ENCODE peak calls at places on chromosome 7, in six cellular contexts. J is fibroblast of lung, Z is small intestine, G is HepG2, E is tibial nerve, L is hepatocyte. I is an unnamed sample.

GRCh38 chr7:114412548-114412947 is 2.1 kb upstream of the FOXP2 start:
- DNase-seq in Z (no peak), L (no peak), E (no peak), G (no peak), J (no peak), I (no peak)

GRCh38 chr7:47912332-47912731 is 35.9 kb downstream of the PKD1L1 start:
- DNase-seq in G (no peak), E (no peak), J (no peak), Z (no peak), L (no peak), I (no peak)

GRCh38 chr7:44280636-44280992 is 44.8 kb downstream of the CAMK2B start:
- DNase-seq in G (no peak), J (no peak), E (no peak), Z (no peak), L (no peak), I (no peak)

GRCh38 chr7:43535810-43536585 is 46.9 kb upstream of the STK17A start:
- DNase-seq in Z (no peak), J (peak), L (no peak), E (peak), G (no peak), I (peak)

GRCh38 chr7:96388620-96389383 is 66.9 kb upstream of the SLC25A13 start:
- DNase-seq in E (no peak), G (no peak), L (peak), Z (no peak), J (peak), I (peak)

GRCh38 chr7:27551803-27552202 is 110.9 kb downstream of the HIBADH start:
- DNase-seq in E (no peak), G (no peak), L (no peak), Z (no peak), J (no peak), I (no peak)

GRCh38 chr7:51680594-51681409 is 364.2 kb upstream of the COBL start:
- DNase-seq in L (peak), E (no peak), J (no peak), Z (no peak), G (no peak), I (no peak)

GRCh38 chr7:130829415-130829814 is 95.4 kb upstream of the KLF14 start:
- DNase-seq in J (no peak), E (no peak), Z (no peak), G (no peak), L (no peak), I (no peak)

GRCh38 chr7:128701062-128701785 is 29.1 kb downstream of the GARIN1A start:
- DNase-seq in E (no peak), G (no peak), J (no peak), L (no peak), Z (no peak), I (peak)

GRCh38 chr7:322111-322671 is 32.2 kb downstream of the FOXL3 start:
- DNase-seq in G (no peak), J (peak), Z (peak), L (peak), E (peak), I (no peak)

GRCh38 chr7:19522486-19522885 is 186.4 kb downstream of the POLR1F start:
- DNase-seq in G (no peak), Z (no peak), L (no peak), E (no peak), J (peak), I (peak)

GRCh38 chr7:144786522-144786921 is 49.3 kb downstream of the TPK1 start:
- DNase-seq in J (no peak), E (no peak), Z (peak), G (no peak), L (no peak), I (no peak)

GRCh38 chr7:140674899-140675701 is 2.4 kb downstream of the ADCK2 start:
- DNase-seq in E (no peak), L (peak), Z (no peak), J (peak), G (peak), I (no peak)

GRCh38 chr7:88302486-88302885 is 4.2 kb downstream of the STEAP4 start:
- DNase-seq in E (no peak), Z (no peak), J (no peak), L (no peak), G (no peak), I (no peak)

GRCh38 chr7:94264756-94265155 is 129.9 kb upstream of the COL1A2 start:
- DNase-seq in L (no peak), E (no peak), Z (no peak), J (no peak), G (no peak), I (no peak)

GRCh38 chr7:130910949-130911944 is 177.2 kb upstream of the KLF14 start:
- DNase-seq in J (peak), E (no peak), Z (peak), G (peak), L (no peak), I (no peak)

GRCh38 chr7:132677941-132678340 is 101.7 kb upstream of the PLXNA4 start:
- DNase-seq in J (no peak), G (no peak), Z (no peak), E (no peak), L (no peak), I (no peak)

DNA sequence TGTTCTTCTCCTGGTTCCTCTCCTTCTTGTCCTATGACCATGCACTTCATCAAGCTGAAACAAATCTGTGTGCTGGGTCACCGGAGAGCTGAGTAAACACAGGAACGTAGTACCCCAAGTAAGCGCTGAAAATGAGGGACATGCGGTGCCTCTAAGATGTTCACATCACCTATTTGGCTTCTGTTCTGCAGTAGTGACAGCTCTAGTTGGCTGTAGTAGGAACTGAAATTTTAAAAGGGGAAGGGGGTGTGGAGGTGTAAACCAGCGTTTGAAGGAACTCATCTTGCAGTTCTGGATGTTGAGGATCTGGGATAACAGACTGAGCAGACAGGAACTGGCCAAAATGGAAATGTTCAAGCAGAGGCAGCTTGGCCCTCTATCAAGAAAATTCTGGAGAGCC is 85.2 kb downstream of the WNT2 start:
- DNase-seq in J (no peak), Z (no peak), L (no peak), G (no peak), E (no peak), I (no peak)
- H3K27ac ChIP-seq in J (no peak), Z (no peak), L (no peak), G (no peak), E (no peak), I (no peak)

GRCh38 chr7:134778941-134779740 is at the start of gene CALD1:
- DNase-seq in L (peak), Z (peak), G (peak), E (peak), J (peak), I (peak)
- H3K27ac ChIP-seq in L (peak), Z (peak), G (no peak), E (peak), J (peak), I (peak)

GRCh38 chr7:78254397-78255055 is 456.0 kb downstream of the PHTF2 start:
- DNase-seq in J (no peak), L (no peak), E (no peak), Z (no peak), G (no peak), I (no peak)
- H3K27ac ChIP-seq in J (no peak), L (no peak), E (no peak), Z (no peak), G (no peak), I (no peak)

GRCh38 chr7:158979023-158979529 is 122.7 kb downstream of the DYNC2I1 start:
- DNase-seq in Z (no peak), J (no peak), G (no peak), E (no peak), L (no peak), I (no peak)
- H3K27ac ChIP-seq in Z (peak), J (no peak), G (no peak), E (no peak), L (no peak), I (no peak)

GRCh38 chr7:156099085-156099484 is 286.8 kb upstream of the SHH start:
- DNase-seq in Z (no peak), G (no peak), L (no peak), J (no peak), E (no peak), I (no peak)
- H3K27ac ChIP-seq in Z (no peak), G (no peak), L (no peak), J (no peak), E (no peak), I (no peak)

I was measured in foreskin keratinocyte.